ENCODE peak calls at places on chromosomes 3 and 15, in nine cellular contexts. Y is Panc1, R is heart right ventricle, B is lower leg skin, S is fibroblast of mammary gland, T is AG04450, E is breast epithelium, N is foreskin fibroblast, Z is ascending aorta. O is an unnamed sample.

GRCh38 chr3:117745516-117745915 is 1035.9 kb downstream of the TUSC7 start:
- DNase-seq in Y (no peak), S (no peak), N (no peak), E (no peak), T (no peak), Z (no peak), B (no peak), R (no peak), O (no peak)

GRCh38 chr3:151726016-151726415 is 7.7 kb upstream of the AADACL2 start:
- DNase-seq in Z (no peak), R (no peak), B (no peak), E (no peak), T (no peak), Y (no peak), N (no peak), S (no peak), O (no peak)

GRCh38 chr3:124609402-124609801 is 120.8 kb upstream of the UMPS start:
- DNase-seq in B (no peak), S (no peak), N (no peak), E (no peak), Y (no peak), Z (no peak), T (no peak), R (no peak), O (no peak)

GRCh38 chr15:25497934-25498333 is 59.1 kb upstream of the UBE3A start:
- DNase-seq in N (no peak), Z (no peak), R (no peak), S (no peak), E (no peak), T (no peak), Y (no peak), B (no peak), O (no peak)

GRCh38 chr15:28873585-28874139 is 12.1 kb upstream of the APBA2 start:
- DNase-seq in T (no peak), N (no peak), S (no peak), R (no peak), E (no peak), Z (no peak), B (no peak), Y (no peak), O (no peak)

GRCh38 chr3:191362524-191363090 is 32.3 kb upstream of the UTS2B start:
- DNase-seq in N (no peak), Y (no peak), B (no peak), R (no peak), E (no peak), S (no peak), Z (no peak), T (no peak), O (no peak)

GRCh38 chr15:39491917-39492490 is 88.9 kb upstream of the THBS1 start:
- DNase-seq in Z (no peak), N (no peak), B (no peak), S (no peak), E (no peak), Y (no peak), T (no peak), R (no peak), O (no peak)

GRCh38 chr3:61979645-61980430 is 393.5 kb downstream of the FEZF2 start:
- DNase-seq in S (peak), Z (no peak), T (no peak), N (peak), Y (no peak), B (no peak), E (no peak), R (no peak), O (no peak)

GRCh38 chr3:182389041-182389815 is 404.1 kb upstream of the ATP11B start:
- DNase-seq in Y (no peak), T (no peak), R (no peak), B (no peak), Z (no peak), E (no peak), N (no peak), S (no peak), O (no peak)

GRCh38 chr15:100889359-100890058 is 9.9 kb downstream of the ALDH1A3 start:
- DNase-seq in N (peak), S (peak), Z (no peak), E (peak), R (peak), Y (no peak), B (peak), T (peak), O (no peak)

GRCh38 chr3:10432931-10433330 is 72.5 kb downstream of the ATP2B2 start:
- DNase-seq in Y (no peak), Z (no peak), B (no peak), N (no peak), S (no peak), E (no peak), R (no peak), T (peak), O (no peak)

GRCh38 chr3:111917300-111917699 is 58.2 kb downstream of the PHLDB2 start:
- DNase-seq in B (no peak), Z (no peak), E (no peak), T (no peak), N (no peak), Y (no peak), R (no peak), S (no peak), O (no peak)

GRCh38 chr3:126646662-126647061 is 8.3 kb downstream of the TXNRD3 start:
- DNase-seq in N (no peak), E (no peak), T (no peak), Z (no peak), B (no peak), S (no peak), Y (no peak), R (no peak), O (no peak)

GRCh38 chr3:189393598-189393997 is 221.8 kb downstream of the TPRG1 start:
- DNase-seq in B (peak), R (no peak), E (no peak), S (peak), Y (no peak), Z (no peak), N (no peak), T (no peak), O (no peak)

GRCh38 chr3:77672016-77672415 is 632.1 kb downstream of the ROBO2 start:
- DNase-seq in N (no peak), Y (no peak), B (no peak), R (no peak), Z (no peak), S (no peak), E (no peak), T (no peak), O (no peak)

GRCh38 chr3:49256152-49256551 is 20.9 kb downstream of the C3orf62 start:
- DNase-seq in T (no peak), B (no peak), R (no peak), S (no peak), Z (no peak), E (no peak), Y (no peak), N (no peak), O (no peak)

GRCh38 chr3:150945226-150945625 is 27.3 kb downstream of the CLRN1 start:
- DNase-seq in B (no peak), N (peak), S (peak), Z (no peak), E (no peak), R (no peak), Y (no peak), T (no peak), O (no peak)

GRCh38 chr3:115862099-115862498 is 238.8 kb downstream of the GAP43 start:
- DNase-seq in E (no peak), Z (no peak), B (no peak), T (no peak), R (no peak), N (no peak), Y (no peak), S (no peak), O (no peak)

GRCh38 chr15:51497806-51498205 is 124.8 kb downstream of the DMXL2 start:
- DNase-seq in B (no peak), T (no peak), Y (no peak), R (no peak), Z (no peak), S (peak), E (no peak), N (no peak), O (no peak)

GRCh38 chr3:3179407-3180094 is at the start of gene CRBN:
- DNase-seq in E (peak), N (peak), Z (peak), S (peak), T (peak), R (peak), B (peak), Y (no peak), O (peak)

GRCh38 chr15:78212546-78213424 is 21.6 kb downstream of the ACSBG1 start:
- DNase-seq in E (peak), Z (no peak), N (peak), B (peak), R (peak), Y (no peak), T (no peak), S (peak), O (no peak)

GRCh38 chr15:85421116-85421925 is 40.9 kb downstream of the AKAP13 start:
- DNase-seq in S (no peak), Y (no peak), Z (no peak), B (no peak), T (no peak), N (no peak), R (no peak), E (no peak), O (no peak)

GRCh38 chr15:67097893-67098740 is 32.7 kb downstream of the SMAD3 start:
- DNase-seq in Y (no peak), S (peak), R (no peak), B (peak), E (no peak), N (peak), Z (no peak), T (no peak), O (no peak)

GRCh38 chr3:31879365-31879764 is 101.7 kb downstream of the OSBPL10 start:
- DNase-seq in Y (no peak), E (no peak), S (no peak), R (no peak), B (no peak), Z (no peak), N (no peak), T (no peak), O (no peak)

GRCh38 chr3:111315911-111316310 is 226.1 kb upstream of the CD96 start:
- DNase-seq in N (peak), T (peak), Y (no peak), Z (no peak), E (no peak), S (peak), R (no peak), B (no peak), O (no peak)

GRCh38 chr3:69250014-69250413 is 127.6 kb upstream of the LMOD3 start:
- DNase-seq in E (no peak), R (peak), Z (no peak), N (no peak), T (no peak), Y (no peak), B (no peak), S (peak), O (peak)

GRCh38 chr3:24201301-24201700 is 256.2 kb downstream of the NR1D2 start:
- DNase-seq in N (no peak), Z (no peak), E (no peak), T (no peak), Y (no peak), B (no peak), R (no peak), S (peak), O (no peak)

GRCh38 chr15:45919806-45920205 is 285.0 kb downstream of the SQOR start:
- DNase-seq in T (no peak), Z (no peak), R (no peak), Y (peak), B (no peak), N (peak), E (no peak), S (peak), O (no peak)

GRCh38 chr3:196162679-196163078 is 48.5 kb downstream of the ZDHHC19 start:
- DNase-seq in T (no peak), Y (no peak), B (no peak), Z (no peak), R (no peak), E (no peak), N (no peak), S (no peak), O (no peak)

GRCh38 chr3:50351318-50351687 is 641 bp downstream of the CYB561D2 start:
- DNase-seq in Y (no peak), T (no peak), R (no peak), E (no peak), S (no peak), N (no peak), Z (no peak), B (no peak), O (no peak)

GRCh38 chr3:64399205-64399800 is 174.0 kb upstream of the PRICKLE2 start:
- DNase-seq in Z (no peak), B (peak), R (peak), S (peak), Y (peak), T (peak), N (peak), E (no peak), O (no peak)

GRCh38 chr3:882526-882925 is 210.3 kb upstream of the CNTN6 start:
- DNase-seq in N (no peak), T (no peak), Z (no peak), Y (no peak), R (no peak), S (peak), B (no peak), E (no peak), O (no peak)

GRCh38 chr3:177427096-177427495 is 229.8 kb upstream of the TBL1XR1 start:
- DNase-seq in R (no peak), N (no peak), S (no peak), E (no peak), B (no peak), Y (no peak), Z (no peak), T (no peak), O (no peak)

GRCh38 chr3:113625724-113626348 is 70.6 kb downstream of the USF3 start:
- DNase-seq in Z (no peak), B (no peak), N (no peak), T (no peak), S (no peak), E (no peak), R (peak), Y (no peak), O (no peak)

GRCh38 chr3:113628316-113628715 is 68.1 kb downstream of the USF3 start:
- DNase-seq in N (no peak), B (no peak), S (no peak), Y (no peak), E (no peak), R (no peak), Z (no peak), T (no peak), O (no peak)

GRCh38 chr3:113628788-113629187 is 67.7 kb downstream of the USF3 start:
- DNase-seq in T (no peak), R (no peak), B (no peak), S (no peak), E (no peak), Z (no peak), N (no peak), Y (no peak), O (no peak)

GRCh38 chr3:113623827-113624226 is 72.6 kb downstream of the USF3 start:
- DNase-seq in N (no peak), Y (no peak), B (no peak), S (no peak), E (no peak), R (no peak), Z (no peak), T (no peak), O (no peak)

DNA sequence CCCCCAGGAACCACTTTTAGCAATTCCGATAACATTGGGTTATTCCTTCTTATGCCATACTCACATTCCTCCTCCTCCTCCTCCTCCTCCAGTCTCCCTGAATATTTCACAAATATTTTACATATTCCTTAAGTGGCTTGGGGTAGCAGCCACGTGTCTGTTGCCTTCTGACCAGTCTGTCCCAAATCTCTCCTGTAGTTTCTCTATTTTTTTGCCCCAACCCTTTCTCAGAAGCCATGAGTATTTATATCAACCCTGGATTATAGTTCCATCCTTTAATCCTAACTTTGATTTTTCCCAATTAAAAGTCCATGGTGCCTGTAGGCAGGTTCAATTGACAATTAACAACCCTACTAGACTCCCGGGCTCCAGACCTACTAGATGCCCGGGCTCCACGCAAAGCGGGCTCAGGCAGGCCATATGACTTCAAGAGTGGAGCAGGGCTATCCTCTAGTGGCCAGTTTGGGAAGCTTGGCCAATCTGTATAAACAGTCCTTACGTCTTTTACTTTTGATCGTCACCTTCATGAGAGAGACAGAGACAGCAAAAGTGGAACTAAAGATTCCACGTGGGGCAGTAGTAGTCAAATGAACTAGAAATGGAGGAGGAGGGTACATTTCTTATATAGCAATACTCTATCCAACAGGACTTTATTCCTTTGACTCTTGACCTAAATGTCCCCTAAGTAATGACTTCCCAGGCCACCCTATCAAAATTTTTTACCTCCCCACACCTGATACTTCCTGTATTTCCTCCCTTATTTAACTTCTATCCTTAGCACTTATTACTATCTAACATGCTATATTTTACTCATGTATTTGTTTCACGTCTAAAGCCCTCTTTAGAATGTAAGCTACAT is 69.7 kb downstream of the USF3 start:
- DNase-seq in R (peak), N (peak), T (peak), Y (peak), E (no peak), B (peak), Z (no peak), S (peak), O (peak)
- H3K4me3 ChIP-seq in R (peak), N (peak), T (peak), Y (no peak), E (peak), B (no peak), Z (no peak), S (no peak), O (no peak)

GRCh38 chr15:94844533-94845390 is 613.4 kb downstream of the MCTP2 start:
- DNase-seq in S (no peak), R (peak), T (no peak), Z (no peak), B (no peak), N (no peak), E (no peak), Y (no peak), O (peak)
- H3K4me3 ChIP-seq in S (no peak), R (peak), T (peak), Z (peak), B (no peak), N (peak), E (peak), Y (no peak), O (peak)

GRCh38 chr3:52253314-52254260 is 8.0 kb downstream of the PPM1M start:
- DNase-seq in R (no peak), Y (no peak), N (no peak), B (no peak), Z (no peak), T (no peak), E (no peak), S (no peak), O (peak)
- H3K4me3 ChIP-seq in R (no peak), Y (no peak), N (no peak), B (no peak), Z (no peak), T (no peak), E (no peak), S (no peak), O (no peak)

GRCh38 chr3:22506871-22507270 is 696.3 kb upstream of the UBE2E2 start:
- DNase-seq in N (no peak), Y (no peak), E (no peak), T (no peak), B (no peak), Z (no peak), R (no peak), S (no peak), O (no peak)
- H3K4me3 ChIP-seq in N (no peak), Y (no peak), E (no peak), T (no peak), B (no peak), Z (no peak), R (no peak), S (no peak), O (no peak)

DNA sequence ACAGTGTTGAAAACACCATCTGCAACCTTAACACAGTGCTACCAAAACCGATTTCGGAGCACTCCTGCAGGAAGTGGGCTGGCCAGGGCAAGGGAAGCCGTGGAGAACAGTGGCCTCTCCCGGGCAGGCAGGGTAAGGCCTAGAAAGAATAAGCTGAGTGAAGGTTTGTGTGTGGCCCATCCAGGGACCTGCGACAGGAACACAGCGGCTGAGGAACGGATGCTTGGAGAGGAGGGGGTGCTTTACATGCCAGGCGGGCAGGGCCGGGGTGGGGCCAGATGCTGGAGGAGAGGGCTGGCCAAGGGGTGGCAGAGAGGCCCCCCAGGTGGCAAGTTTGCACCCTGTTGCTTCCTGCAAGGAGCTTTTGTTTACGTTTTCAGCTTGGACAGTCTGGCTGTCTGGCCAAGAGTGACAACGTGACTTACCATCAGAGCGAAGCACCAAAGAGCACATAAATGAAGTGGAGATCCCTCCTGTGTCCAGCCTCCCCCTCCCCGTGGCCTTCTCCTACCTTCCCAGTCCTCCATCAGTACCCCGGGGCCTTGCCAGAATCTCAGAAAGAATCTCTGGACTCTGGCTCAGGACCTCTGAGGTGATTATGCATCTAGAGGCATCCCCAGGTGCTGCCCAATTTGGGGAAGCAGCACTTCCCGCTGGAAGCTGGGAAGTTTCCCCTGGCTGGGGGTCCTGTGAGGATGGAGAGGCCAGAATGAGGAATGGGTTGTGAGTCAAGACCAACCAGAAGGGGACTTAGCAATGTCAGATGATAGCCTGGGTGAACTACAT is 156.4 kb downstream of the PGPEP1L start:
- DNase-seq in B (peak), E (peak), R (peak), S (peak), N (peak), T (no peak), Z (no peak), Y (no peak), O (peak)
- H3K4me3 ChIP-seq in B (no peak), E (peak), R (peak), S (peak), N (peak), T (peak), Z (peak), Y (peak), O (no peak)

GRCh38 chr3:170689218-170689874 is 103.5 kb upstream of the SLC7A14 start:
- DNase-seq in Z (no peak), B (peak), N (peak), Y (no peak), E (no peak), S (peak), R (no peak), T (peak), O (no peak)
- H3K4me3 ChIP-seq in Z (no peak), B (no peak), N (no peak), Y (no peak), E (no peak), S (no peak), R (no peak), T (no peak), O (no peak)

O was measured in right lobe of liver.